ENCODE peak calls at places on chromosomes 4 and X, in ten cellular contexts. V, A, Y, J, F, U, M, T, L and R are unnamed samples.

GRCh38 chr4:75511841-75512240 is 2.4 kb downstream of the RCHY1 start:
- DNase-seq in Y (no peak), V (peak; percentile 2), M (no peak), U (no peak), J (no peak), A (no peak), F (no peak), L (no peak), T (no peak), R (no peak)

GRCh38 chr4:118865091-118865708 is 23.5 kb upstream of the SYNPO2 start:
- DNase-seq in F (peak; percentile 79), M (no peak), J (no peak), U (no peak), T (no peak), A (no peak), V (peak; percentile 68), L (no peak), Y (no peak), R (peak; percentile 41)

GRCh38 chrX:47182106-47182700 is 11.4 kb upstream of the UBA1 start:
- DNase-seq in F (peak; percentile 23), Y (no peak), T (no peak), A (no peak), U (no peak), L (no peak), J (no peak), M (peak; percentile 47), V (no peak), R (no peak)

GRCh38 chr4:113700602-113701150 is 60.9 kb downstream of the CAMK2D start:
- DNase-seq in T (no peak), Y (no peak), V (no peak), A (no peak), M (no peak), U (no peak), L (no peak), F (no peak), J (no peak), R (no peak)

GRCh38 chr4:79181190-79181589 is 144.7 kb downstream of the NAA11 start:
- DNase-seq in J (no peak), F (no peak), T (no peak), U (no peak), M (no peak), L (no peak), Y (no peak), A (no peak), V (no peak), R (no peak)

GRCh38 chr4:101697266-101697665 is 93.3 kb upstream of the BANK1 start:
- DNase-seq in F (no peak), Y (no peak), A (no peak), V (no peak), U (no peak), L (no peak), T (no peak), M (no peak), J (no peak), R (no peak)

GRCh38 chrX:107721318-107721717 is 54.3 kb downstream of the TSC22D3 start:
- DNase-seq in F (no peak), Y (no peak), T (no peak), J (no peak), V (no peak), U (no peak), A (peak; percentile 74), M (peak; percentile 67), L (no peak), R (no peak)

GRCh38 chr4:71009796-71010588 is 16.5 kb downstream of the DCK start:
- DNase-seq in L (no peak), U (no peak), M (no peak), T (no peak), J (no peak), V (peak; percentile 65), A (no peak), Y (no peak), F (no peak), R (no peak)

GRCh38 chr4:101651778-101652177 is 138.8 kb upstream of the BANK1 start:
- DNase-seq in F (no peak), T (no peak), V (no peak), L (no peak), J (no peak), Y (peak; percentile 20), A (no peak), U (no peak), M (no peak), R (no peak)

GRCh38 chr4:6781561-6781960 is 966 bp upstream of the KIAA0232 start:
- DNase-seq in J (no peak), V (no peak), T (no peak), F (no peak), M (no peak), Y (no peak), U (no peak), L (no peak), A (no peak), R (no peak)

GRCh38 chr4:145380123-145380522 is 101.5 kb upstream of the SMAD1 start:
- DNase-seq in J (no peak), U (no peak), Y (no peak), V (no peak), M (no peak), L (no peak), T (no peak), F (no peak), A (no peak), R (no peak)

GRCh38 chr4:76977731-76978350 is 28.3 kb downstream of the SEPTIN11 start:
- DNase-seq in J (no peak), L (no peak), T (no peak), Y (no peak), M (no peak), V (peak; percentile 78), F (no peak), A (no peak), U (no peak), R (no peak)

GRCh38 chr4:15868065-15868464 is 70.5 kb downstream of the FGFBP1 start:
- DNase-seq in T (no peak), L (no peak), M (no peak), Y (no peak), J (no peak), V (no peak), F (no peak), A (no peak), U (no peak), R (no peak)

GRCh38 chr4:74375824-74376426 is 11.0 kb downstream of the EREG start:
- DNase-seq in A (no peak), F (no peak), J (no peak), M (no peak), U (no peak), Y (no peak), L (no peak), T (no peak), V (no peak), R (no peak)

GRCh38 chr4:74374128-74374527 is 9.2 kb downstream of the EREG start:
- DNase-seq in T (no peak), F (no peak), U (no peak), Y (no peak), L (no peak), V (no peak), M (no peak), J (no peak), A (no peak), R (no peak)

GRCh38 chr4:74376888-74377483 is 12.0 kb downstream of the EREG start:
- DNase-seq in A (no peak), L (no peak), J (no peak), Y (no peak), F (no peak), M (no peak), U (no peak), T (no peak), V (peak; percentile 90), R (no peak)

GRCh38 chr4:74377714-74378113 is 12.8 kb downstream of the EREG start:
- DNase-seq in U (no peak), V (peak; percentile 29), Y (no peak), L (no peak), T (no peak), J (no peak), M (no peak), A (no peak), F (no peak), R (no peak)

GRCh38 chr4:74374561-74375327 is 9.8 kb downstream of the EREG start:
- DNase-seq in V (peak; percentile 83), Y (no peak), L (peak; percentile 89), U (no peak), T (no peak), A (no peak), J (no peak), F (no peak), M (no peak), R (no peak)
- H3K4me1 ChIP-seq in V (no peaks in the 10 kb centered on the region), Y (no peaks in the 10 kb centered on the region), L (no peaks in the 10 kb centered on the region), U (no peaks in the 10 kb centered on the region), T (no peaks in the 10 kb centered on the region), A (no peaks in the 10 kb centered on the region), J (peaks cover 5% of the 10 kb centered on the region), F (no peaks in the 10 kb centered on the region), M (no peaks in the 10 kb centered on the region), R (no peaks in the 10 kb centered on the region)

GRCh38 chrX:71911731-71912050 is 1.0 kb downstream of the NHSL2 start:
- DNase-seq in L (no peak), J (no peak), M (no peak), F (no peak), U (no peak), A (no peak), Y (peak; percentile 17), V (no peak), T (no peak), R (peak; percentile 17)
- H3K27ac ChIP-seq in L (no peak overlapping the region), J (no peak overlapping the region), M (no peak overlapping the region), F (no peak overlapping the region), U (no peak overlapping the region), A (peak overlapping the region; percentile 25), Y (no peak overlapping the region), V (peak overlapping the region; percentile 72), T (no peak overlapping the region), R (peak overlapping the region; percentile 24)

GRCh38 chr4:3387943-3388348 is 53.8 kb upstream of the HGFAC start:
- DNase-seq in L (peak; percentile 90), T (peak; percentile 77), J (peak; percentile 92), A (peak; percentile 95), M (peak; percentile 92), Y (peak; percentile 86), F (peak; percentile 62), V (peak; percentile 27), U (no peak), R (peak; percentile 81)
- H3K4me1 ChIP-seq in L (peaks cover 29% of the 10 kb centered on the region), T (peaks cover 4% of the 10 kb centered on the region), J (peaks cover 77% of the 10 kb centered on the region), A (peaks cover 16% of the 10 kb centered on the region), M (no peaks in the 10 kb centered on the region), Y (peaks cover 23% of the 10 kb centered on the region), F (peaks cover 7% of the 10 kb centered on the region), V (peaks cover 57% of the 10 kb centered on the region), U (no peaks in the 10 kb centered on the region), R (peaks cover 4% of the 10 kb centered on the region)

DNA sequence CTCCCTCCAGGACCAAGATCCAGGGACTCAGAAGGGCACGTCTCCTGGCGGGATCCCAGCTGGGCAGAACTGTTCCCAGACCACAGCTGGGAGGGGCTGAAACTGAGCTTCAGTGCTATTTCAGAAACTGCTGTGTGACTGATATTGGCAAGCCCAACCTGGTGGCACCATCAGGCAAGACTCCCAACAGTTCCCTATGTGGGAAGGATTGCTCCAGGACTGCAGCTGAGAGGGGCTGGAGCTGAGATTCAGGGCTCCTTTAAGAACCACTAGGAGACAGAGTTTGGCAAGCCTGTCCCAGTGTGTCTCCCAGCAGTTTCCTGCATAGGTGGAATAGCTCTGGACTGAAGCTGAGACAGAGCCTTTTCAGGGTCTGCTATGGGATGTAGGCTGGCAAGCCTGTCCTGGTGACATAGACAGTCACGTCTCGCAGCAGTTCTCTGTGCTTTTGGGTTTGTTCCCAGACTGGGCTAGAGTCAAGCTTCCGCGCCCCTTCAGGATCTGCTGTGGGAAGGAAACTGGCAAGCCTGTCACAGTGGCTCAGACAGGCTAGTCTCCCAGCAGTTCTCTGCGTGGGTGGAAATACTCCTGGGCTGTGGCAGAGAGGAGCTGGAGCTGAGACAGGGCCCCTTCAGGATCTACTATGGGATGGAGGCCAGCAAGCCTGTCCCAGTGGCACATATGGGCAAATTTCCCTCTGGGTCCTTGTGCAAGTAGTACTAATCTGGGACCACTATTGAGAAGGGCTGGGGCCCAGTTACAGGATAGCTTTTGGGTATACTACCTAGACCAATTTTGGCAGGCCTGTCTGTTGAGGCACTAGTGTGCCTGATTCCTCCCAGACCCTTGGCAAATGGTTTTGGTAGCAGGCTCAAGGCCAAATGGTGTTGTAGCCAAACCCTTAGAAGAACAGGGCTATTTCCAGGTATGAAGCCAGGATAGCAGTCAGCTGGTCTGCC is 20.2 kb upstream of the MED14 start:
- DNase-seq in J (no peak), U (no peak), M (peak; percentile 83), Y (peak; percentile 69), A (peak; percentile 90), L (no peak), F (peak; percentile 63), V (peak; percentile 40), T (no peak), R (no peak)
- H3K27ac ChIP-seq in J (no peak overlapping the region), U (no peak overlapping the region), M (peak overlapping the region; percentile 93), Y (peak overlapping the region; percentile 90), A (peak overlapping the region; percentile 88), L (no peak overlapping the region), F (no peak overlapping the region), V (peak overlapping the region; percentile 39), T (peak overlapping the region; percentile 82), R (no peak overlapping the region)